ENCODE peak calls at places on chromosomes 13 and 19, in four cellular contexts. L is IMR-90, D is body of pancreas, M is tibial artery. X is an unnamed sample.

GRCh38 chr19:20359933-20360720 is 193.1 kb downstream of the ZNF486 start:
- DNase-seq in D (peak; percentile 61), M (no peak), L (no peak), X (no peak)

GRCh38 chr13:34086281-34086680 is 268.3 kb downstream of the RFC3 start:
- DNase-seq in D (no peak), L (no peak), M (no peak), X (no peak)

GRCh38 chr13:41509996-41510395 is 52.6 kb downstream of the RGCC start:
- DNase-seq in M (no peak), D (no peak), L (no peak), X (no peak)

GRCh38 chr19:18254546-18255500 is 19.4 kb downstream of the IQCN start:
- DNase-seq in D (peak; percentile 47), L (no peak), M (no peak), X (no peak)

GRCh38 chr13:46342538-46342937 is 44.5 kb downstream of the RUBCNL start:
- DNase-seq in D (no peak), M (no peak), L (no peak), X (no peak)

GRCh38 chr19:39995794-39996193 is 1.1 kb upstream of the ZNF546 start:
- DNase-seq in D (no peak), M (no peak), L (no peak), X (no peak)

GRCh38 chr19:13460045-13460444 is 46.2 kb downstream of the CACNA1A start:
- DNase-seq in L (no peak), M (no peak), D (no peak), X (no peak)

GRCh38 chr13:94702181-94703041 is 9.9 kb downstream of the SOX21 start:
- DNase-seq in D (no peak), M (no peak), L (no peak), X (no peak)

GRCh38 chr13:93875527-93875926 is 604.0 kb downstream of the DCT start:
- DNase-seq in D (no peak), L (peak; percentile 82), M (no peak), X (peak; percentile 65)

GRCh38 chr19:37778613-37779138 is 710 bp downstream of the ZNF573 start:
- DNase-seq in L (peak; percentile 0), D (no peak), M (no peak), X (peak; percentile 28)

GRCh38 chr13:98352226-98352625 is 175.2 kb upstream of the RNF113B start:
- DNase-seq in M (no peak), L (no peak), D (no peak), X (no peak)

GRCh38 chr19:13794388-13794751 is 873 bp upstream of the ZSWIM4 start:
- DNase-seq in L (peak; percentile 96), D (peak; percentile 86), M (peak; percentile 88), X (peak; percentile 99)

GRCh38 chr13:92896842-92897241 is 329.8 kb upstream of the GPC6 start:
- DNase-seq in L (peak; percentile 21), M (no peak), D (no peak), X (peak; percentile 75)

GRCh38 chr19:41323430-41324125 is 13.6 kb downstream of the CCDC97 start:
- DNase-seq in D (no peak), M (peak; percentile 83), L (peak; percentile 98), X (peak; percentile 98)

GRCh38 chr13:66574606-66575005 is 655.5 kb downstream of the PCDH9 start:
- DNase-seq in L (peak; percentile 48), M (no peak), D (no peak), X (peak; percentile 74)

GRCh38 chr19:32104465-32105235 is 240.8 kb upstream of the ZNF507 start:
- DNase-seq in M (no peak), L (no peak), D (no peak), X (no peak)

GRCh38 chr19:9848060-9848459 is 12.9 kb downstream of the PIN1 start:
- DNase-seq in M (no peak), L (no peak), D (no peak), X (no peak)

DNA sequence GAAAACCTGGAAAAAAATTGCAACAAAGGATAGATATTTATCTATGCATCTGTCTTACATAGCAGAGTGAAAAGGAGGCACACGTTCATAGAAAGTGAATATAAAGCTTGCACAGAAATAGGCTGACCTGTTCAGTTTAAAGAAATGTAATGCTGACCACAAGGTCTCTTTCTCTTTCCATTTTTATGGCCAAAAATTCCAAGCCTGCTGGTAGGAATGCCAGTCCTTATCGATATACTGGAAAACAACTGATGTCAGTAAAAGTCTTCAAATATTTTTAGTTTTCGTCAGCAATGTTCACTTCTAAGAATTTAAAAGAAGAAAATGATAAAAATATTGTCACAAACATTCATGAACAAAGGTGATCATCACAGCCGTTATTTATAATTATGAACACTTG is 59.0 kb upstream of the MCF2L start:
- DNase-seq in D (no peak), L (no peak), M (no peak), X (no peak)
- TF ChIP-seq CTCF in D (no peak), L (peak; percentile 8), M (no peak), X (no peak)

GRCh38 chr13:30016398-30016797 is 166.0 kb upstream of the UBL3 start:
- DNase-seq in D (no peak), L (no peak), M (peak; percentile 73), X (no peak)

GRCh38 chr13:30019648-30020626 is 169.5 kb upstream of the UBL3 start:
- DNase-seq in D (no peak), L (no peak), M (no peak), X (no peak)

GRCh38 chr13:30020726-30021312 is 170.4 kb upstream of the UBL3 start:
- DNase-seq in M (no peak), L (peak; percentile 57), D (no peak), X (no peak)

GRCh38 chr13:30021611-30022010 is 171.2 kb upstream of the UBL3 start:
- DNase-seq in L (peak; percentile 37), D (no peak), M (no peak), X (no peak)

DNA sequence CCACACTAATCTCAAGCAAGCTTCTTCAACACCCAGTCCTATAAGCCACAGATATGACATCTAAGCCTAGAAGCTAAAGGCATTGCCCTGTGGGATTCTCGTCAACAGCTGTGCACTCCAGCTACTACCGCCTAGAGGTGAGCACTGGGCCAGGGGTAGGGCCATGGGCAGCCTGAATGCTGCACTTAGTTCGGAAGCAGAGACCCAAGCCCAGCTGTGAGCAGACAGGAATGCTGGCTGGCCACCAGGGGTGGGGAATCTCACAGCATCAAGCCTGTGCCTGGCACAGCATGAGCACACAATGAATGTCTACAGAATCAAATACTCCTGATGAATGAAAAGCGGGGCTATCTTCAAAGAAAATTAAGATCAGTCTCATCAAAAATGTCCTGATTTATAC is 167.5 kb upstream of the UBL3 start:
- DNase-seq in D (no peak), M (no peak), L (no peak), X (peak; percentile 24)
- TF ChIP-seq CTCF in D (no peak), M (no peak), L (no peak), X (peak; percentile 12)

DNA sequence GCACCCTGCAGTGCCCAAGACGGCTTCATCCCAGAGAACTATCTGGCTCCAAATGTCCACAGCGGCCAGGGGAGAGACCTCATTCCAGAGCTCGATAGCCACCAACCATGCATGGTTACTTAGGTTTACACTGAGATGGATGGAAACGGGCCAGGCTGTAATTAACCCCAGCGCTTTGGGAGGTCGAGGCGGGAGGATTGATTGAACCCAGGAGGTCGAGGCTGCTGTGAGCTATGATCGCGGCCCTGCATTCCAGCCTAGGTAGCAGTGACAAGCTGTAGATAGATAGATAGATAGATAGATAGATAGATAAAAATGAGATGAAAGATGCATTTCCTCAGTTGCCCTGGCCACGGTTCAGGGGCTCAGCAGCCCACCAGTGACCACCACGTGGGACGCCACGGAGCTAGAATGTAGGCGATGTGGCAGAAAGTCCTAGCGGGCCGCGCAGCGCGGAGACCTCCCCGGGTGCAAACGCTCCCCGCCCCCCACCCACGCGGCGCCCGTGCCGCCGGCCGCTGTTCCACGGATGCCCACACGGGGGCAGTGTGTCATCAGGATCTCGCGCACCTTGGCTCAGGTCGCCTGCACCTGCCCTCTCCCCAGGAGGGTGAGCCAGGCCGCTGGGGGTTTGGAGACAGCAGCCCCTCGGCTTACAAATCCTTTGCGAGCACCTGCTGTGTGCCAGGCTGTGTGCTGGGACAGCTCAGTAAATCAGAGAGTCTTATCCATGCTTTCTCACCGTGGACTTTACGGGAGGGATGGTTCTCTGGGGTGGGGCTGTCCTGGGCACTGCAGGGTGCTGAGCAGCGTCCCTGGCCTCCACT is 13.5 kb upstream of the TLE5 start:
- DNase-seq in D (peak; percentile 75), M (no peak), L (no peak), X (no peak)
- TF ChIP-seq CTCF in D (peak; percentile 88), M (peak; percentile 93), L (peak; percentile 84), X (peak; percentile 75)

DNA sequence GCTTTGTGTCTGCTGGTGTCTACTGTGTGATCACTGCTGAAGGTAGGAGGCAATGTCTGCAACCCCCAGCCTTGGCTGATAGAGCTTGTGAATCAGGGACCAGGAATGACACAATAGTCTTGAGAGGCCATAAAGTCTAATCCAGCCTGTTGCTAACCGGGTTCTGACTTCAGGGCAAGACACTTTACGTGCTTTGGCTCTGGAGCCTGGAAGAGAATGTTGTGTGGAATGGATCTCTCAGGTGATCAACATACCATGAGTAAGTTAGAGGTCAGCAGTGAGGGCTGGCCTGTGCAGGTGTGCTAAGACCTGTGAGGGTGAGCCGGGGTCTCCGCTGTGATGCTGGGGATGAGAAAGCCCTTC is 5.6 kb downstream of the COL4A2 start:
- DNase-seq in L (peak; percentile 93), D (no peak), M (no peak), X (peak; percentile 92)
- TF ChIP-seq CTCF in L (peak; percentile 20), D (no peak), M (no peak), X (peak; percentile 32)

GRCh38 chr13:111460548-111461444 is 140.4 kb downstream of the TEX29 start:
- DNase-seq in L (peak; percentile 47), M (no peak), D (peak; percentile 39), X (peak; percentile 61)
- TF ChIP-seq CTCF in L (peak; percentile 45), M (peak; percentile 38), D (peak; percentile 45), X (peak; percentile 58)

DNA sequence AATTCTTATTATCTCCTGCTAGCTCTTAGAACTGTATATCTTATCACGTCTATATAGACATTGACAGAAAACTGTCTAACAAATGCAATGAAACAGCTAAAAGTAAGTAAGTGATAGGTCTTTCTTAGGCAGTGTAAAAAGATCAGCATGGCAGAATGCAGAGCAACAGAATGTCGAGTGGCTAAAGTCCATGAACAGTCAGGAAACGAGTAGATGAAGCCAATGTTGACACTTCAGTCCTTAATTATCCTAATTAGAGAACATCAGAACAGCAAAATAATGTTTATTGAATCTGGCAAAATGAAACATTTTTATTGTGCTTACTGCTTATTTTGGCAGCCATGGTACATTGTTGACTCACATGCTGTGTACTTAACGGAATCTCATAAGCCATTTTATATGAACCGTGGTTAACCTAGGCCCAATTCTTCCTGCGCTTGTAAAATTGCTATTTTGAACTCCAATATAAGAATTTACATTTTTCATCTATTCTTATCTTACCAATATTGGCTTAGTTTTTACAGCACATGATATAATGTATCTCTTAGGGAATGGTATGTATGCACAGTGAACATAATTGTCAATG is 748.1 kb downstream of the DACH1 start:
- DNase-seq in L (no peak), D (no peak), M (no peak), X (no peak)
- TF ChIP-seq CTCF in L (no peak), D (no peak), M (no peak), X (no peak)

DNA sequence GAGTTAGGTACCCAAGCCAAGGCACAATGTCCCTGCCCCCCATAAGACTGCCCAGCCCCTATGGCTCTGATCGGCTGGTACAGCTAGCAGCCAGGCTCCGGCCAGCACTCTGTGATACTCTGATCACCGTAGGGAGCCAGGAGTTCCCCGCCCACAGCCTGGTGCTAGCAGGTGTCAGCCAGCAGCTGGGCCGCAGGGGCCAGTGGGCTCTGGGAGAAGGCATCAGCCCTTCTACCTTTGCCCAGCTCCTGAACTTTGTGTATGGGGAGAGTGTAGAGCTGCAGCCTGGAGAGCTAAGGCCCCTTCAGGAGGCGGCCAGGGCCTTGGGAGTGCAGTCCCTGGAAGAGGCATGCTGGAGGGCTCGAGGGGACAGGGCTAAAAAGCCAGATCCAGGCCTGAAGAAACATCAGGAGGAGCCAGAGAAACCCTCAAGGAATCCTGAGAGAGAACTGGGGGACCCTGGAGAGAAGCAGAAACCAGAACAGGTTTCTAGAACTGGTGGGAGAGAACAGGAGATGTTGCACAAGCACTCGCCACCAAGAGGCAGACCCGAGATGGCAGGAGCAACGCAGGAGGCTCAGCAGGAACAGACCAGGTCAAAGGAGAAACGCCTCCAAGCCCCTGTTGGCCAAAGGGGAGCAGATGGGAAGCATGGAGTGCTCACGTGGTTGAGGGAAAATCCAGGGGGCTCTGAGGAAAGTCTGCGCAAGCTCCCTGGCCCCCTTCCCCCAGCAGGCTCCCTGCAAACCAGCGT is 3.0 kb upstream of the KMT2B start:
- DNase-seq in D (no peak), L (no peak), M (no peak), X (no peak)
- TF ChIP-seq CTCF in D (no peak), L (no peak), M (no peak), X (no peak)